ENCODE peak calls at places on chromosome 12, in ten cellular contexts. G is effector memory CD4-positive, alpha-beta T cell; P is tibial nerve; Q is activated CD8-positive, alpha-beta memory T cell treated with anti-CD3 and anti-CD28 coated beads for 48 hours; M is iris pigment epithelial cell; N is skeletal muscle cell; F is ecto neural progenitor cell; E is kidney epithelial cell; K is uterus; B is HS-27A. I is an unnamed sample.

GRCh38 chr12:131829351-131829794 is 1.2 kb downstream of the MMP17 start:
- DNase-seq in K (no peak), Q (no peak), G (no peak), N (no peak), E (no peak), P (no peak), F (no peak), B (no peak), M (peak; percentile 31), I (peak; percentile 44)

GRCh38 chr12:124486346-124486963 is 81.0 kb downstream of the NCOR2 start:
- DNase-seq in P (no peak), G (no peak), F (no peak), K (no peak), B (no peak), E (no peak), M (no peak), N (no peak), Q (no peak), I (no peak)

GRCh38 chr12:23722655-23723054 is 226.8 kb downstream of the SOX5 start:
- DNase-seq in K (no peak), B (no peak), M (no peak), N (no peak), G (no peak), F (no peak), E (no peak), P (no peak), Q (no peak), I (no peak)

GRCh38 chr12:76863005-76863670 is 15.7 kb downstream of the CSRP2 start:
- DNase-seq in N (peak; percentile 59), E (no peak), M (peak; percentile 67), K (no peak), Q (no peak), P (no peak), G (no peak), F (no peak), B (peak; percentile 64), I (peak; percentile 96)

GRCh38 chr12:68641138-68641537 is 30.4 kb downstream of the RAP1B start:
- DNase-seq in K (no peak), B (no peak), E (no peak), M (no peak), P (no peak), Q (no peak), F (no peak), N (no peak), G (no peak), I (no peak)

GRCh38 chr12:67885370-67886169 is 103.7 kb upstream of the IFNG-AS1 start:
- DNase-seq in Q (no peak), N (no peak), P (no peak), K (no peak), M (no peak), E (peak; percentile 26), F (no peak), B (no peak), G (no peak), I (peak; percentile 86)

GRCh38 chr12:101581190-101581589 is 13.6 kb upstream of the MYBPC1 start:
- DNase-seq in K (no peak), M (no peak), N (no peak), P (no peak), Q (no peak), B (no peak), E (no peak), G (no peak), F (no peak), I (no peak)

GRCh38 chr12:132629330-132629729 is 10.8 kb downstream of the P2RX2 start:
- DNase-seq in P (no peak), Q (no peak), F (no peak), M (no peak), B (no peak), G (no peak), E (no peak), K (no peak), N (no peak), I (no peak)

GRCh38 chr12:113325938-113326337 is 9.0 kb downstream of the SLC8B1 start:
- DNase-seq in N (no peak), Q (no peak), E (no peak), F (no peak), M (peak; percentile 73), K (peak; percentile 46), P (no peak), B (peak; percentile 51), G (no peak), I (peak; percentile 81)

GRCh38 chr12:27635349-27635972 is 60.8 kb upstream of the REP15 start:
- DNase-seq in G (no peak), F (no peak), K (no peak), M (peak; percentile 67), P (no peak), E (no peak), B (no peak), Q (no peak), N (peak; percentile 39), I (peak; percentile 76)

GRCh38 chr12:113932411-113933196 is 33.5 kb downstream of the RBM19 start:
- DNase-seq in F (peak; percentile 80), K (peak; percentile 51), P (no peak), B (no peak), N (peak; percentile 20), Q (no peak), M (peak; percentile 11), G (no peak), E (no peak), I (peak; percentile 3)

GRCh38 chr12:4118017-4118510 is 155.5 kb upstream of the CCND2 start:
- DNase-seq in E (no peak), B (no peak), P (peak; percentile 38), K (peak; percentile 21), G (no peak), F (no peak), Q (no peak), N (no peak), M (peak; percentile 84), I (peak; percentile 49)

GRCh38 chr12:26226629-26227375 is 31.4 kb downstream of the SSPN start:
- DNase-seq in G (no peak), M (peak; percentile 31), Q (no peak), K (peak; percentile 37), F (peak; percentile 77), P (no peak), E (no peak), B (no peak), N (no peak), I (peak; percentile 73)

GRCh38 chr12:41442905-41443304 is 254.8 kb downstream of the PDZRN4 start:
- DNase-seq in F (no peak), P (no peak), N (no peak), G (no peak), K (no peak), M (no peak), E (no peak), B (no peak), Q (no peak), I (no peak)

GRCh38 chr12:12741705-12742104 is 24.5 kb downstream of the CDKN1B start:
- DNase-seq in G (no peak), F (no peak), K (no peak), M (no peak), N (no peak), Q (no peak), P (no peak), B (no peak), E (no peak), I (peak; percentile 60)

GRCh38 chr12:18428416-18428815 is 167.1 kb downstream of the PIK3C2G start:
- DNase-seq in E (peak; percentile 23), G (no peak), K (no peak), N (no peak), M (peak; percentile 9), B (no peak), P (no peak), Q (no peak), F (no peak), I (no peak)

GRCh38 chr12:67433393-67434175 is 164.4 kb downstream of the CAND1 start:
- DNase-seq in P (no peak), F (no peak), K (no peak), Q (no peak), G (no peak), E (no peak), N (no peak), M (peak; percentile 54), B (no peak), I (peak; percentile 69)

GRCh38 chr12:56120158-56120846 is 2.2 kb downstream of the ZC3H10 start:
- DNase-seq in Q (no peak), E (no peak), G (no peak), P (no peak), M (peak; percentile 35), N (no peak), K (no peak), F (no peak), B (no peak), I (no peak)

GRCh38 chr12:5124401-5124800 is 80.7 kb downstream of the KCNA5 start:
- DNase-seq in M (no peak), B (no peak), N (no peak), K (no peak), Q (no peak), F (no peak), E (no peak), G (no peak), P (no peak), I (no peak)

GRCh38 chr12:77925536-77926108 is 94.9 kb downstream of the NAV3 start:
- DNase-seq in Q (no peak), E (peak; percentile 85), B (no peak), F (peak; percentile 76), N (peak; percentile 86), K (peak; percentile 72), G (no peak), P (peak; percentile 34), M (peak; percentile 99), I (peak; percentile 95)

GRCh38 chr12:113906411-113907200 is 59.5 kb downstream of the RBM19 start:
- DNase-seq in N (no peak), F (no peak), G (no peak), Q (no peak), K (no peak), P (no peak), B (no peak), M (no peak), E (no peak), I (no peak)

GRCh38 chr12:112479413-112479812 is 60.7 kb downstream of the PTPN11 start:
- DNase-seq in P (no peak), F (no peak), K (no peak), E (no peak), N (no peak), G (no peak), Q (no peak), M (no peak), B (no peak), I (no peak)

GRCh38 chr12:12266389-12266872 is 413 bp downstream of the LRP6 start:
- DNase-seq in Q (no peak), F (no peak), G (no peak), M (no peak), P (no peak), E (no peak), K (no peak), B (no peak), N (no peak), I (no peak)

GRCh38 chr12:12538535-12538934 is 24.1 kb downstream of the DUSP16 start:
- DNase-seq in F (no peak), M (no peak), E (no peak), Q (no peak), B (no peak), G (no peak), P (no peak), K (no peak), N (no peak), I (no peak)

GRCh38 chr12:42426733-42427132 is 100.8 kb downstream of the PPHLN1 start:
- DNase-seq in B (no peak), E (peak; percentile 67), M (peak; percentile 93), F (no peak), N (peak; percentile 34), P (no peak), Q (no peak), K (no peak), G (no peak), I (peak; percentile 68)

I was measured in EH.